ENCODE peak calls at places on chromosomes 5 and 9, in ten cellular contexts. One of them, this sample, is unnamed.

GRCh38 chr5:107402881-107403280 is 267.9 kb downstream of the EFNA5 start:
- DNase-seq in stomach: no peak
- DNase-seq in adrenal gland: no peak
- DNase-seq in activated CD8-positive, alpha-beta T cell treated with anti-CD3 and anti-CD28 coated beads for 36 hours: no peak
- DNase-seq in cardiac fibroblast: no peak
- DNase-seq in heart left ventricle: no peak
- DNase-seq in fibroblast of the aortic adventitia: no peak
- DNase-seq in tibial nerve: peak
- DNase-seq in IMR-90: no peak
- DNase-seq in upper lobe of right lung: no peak
- DNase-seq in this sample: no peak

GRCh38 chr5:37043693-37044092 is 167.1 kb downstream of the NIPBL start:
- DNase-seq in heart left ventricle: no peak
- DNase-seq in upper lobe of right lung: no peak
- DNase-seq in stomach: no peak
- DNase-seq in tibial nerve: no peak
- DNase-seq in cardiac fibroblast: peak
- DNase-seq in activated CD8-positive, alpha-beta T cell treated with anti-CD3 and anti-CD28 coated beads for 36 hours: no peak
- DNase-seq in IMR-90: no peak
- DNase-seq in adrenal gland: no peak
- DNase-seq in fibroblast of the aortic adventitia: no peak
- DNase-seq in this sample: no peak

GRCh38 chr5:142644640-142645361 is 41.1 kb downstream of the FGF1 start:
- DNase-seq in adrenal gland: no peak
- DNase-seq in fibroblast of the aortic adventitia: peak
- DNase-seq in tibial nerve: no peak
- DNase-seq in stomach: no peak
- DNase-seq in activated CD8-positive, alpha-beta T cell treated with anti-CD3 and anti-CD28 coated beads for 36 hours: no peak
- DNase-seq in upper lobe of right lung: no peak
- DNase-seq in heart left ventricle: no peak
- DNase-seq in cardiac fibroblast: peak
- DNase-seq in IMR-90: peak
- DNase-seq in this sample: no peak

GRCh38 chr9:21684831-21685362 is 117.5 kb upstream of the MTAP start:
- DNase-seq in stomach: peak
- DNase-seq in adrenal gland: no peak
- DNase-seq in heart left ventricle: no peak
- DNase-seq in activated CD8-positive, alpha-beta T cell treated with anti-CD3 and anti-CD28 coated beads for 36 hours: peak
- DNase-seq in fibroblast of the aortic adventitia: peak
- DNase-seq in tibial nerve: no peak
- DNase-seq in upper lobe of right lung: no peak
- DNase-seq in IMR-90: peak
- DNase-seq in cardiac fibroblast: peak
- DNase-seq in this sample: no peak

GRCh38 chr9:130117816-130118632 is 54.2 kb upstream of the NCS1 start:
- DNase-seq in fibroblast of the aortic adventitia: peak
- DNase-seq in stomach: no peak
- DNase-seq in adrenal gland: peak
- DNase-seq in heart left ventricle: no peak
- DNase-seq in activated CD8-positive, alpha-beta T cell treated with anti-CD3 and anti-CD28 coated beads for 36 hours: no peak
- DNase-seq in IMR-90: peak
- DNase-seq in tibial nerve: no peak
- DNase-seq in upper lobe of right lung: no peak
- DNase-seq in cardiac fibroblast: peak
- DNase-seq in this sample: no peak

GRCh38 chr5:19886123-19886921 is 101.7 kb downstream of the CDH18 start:
- DNase-seq in cardiac fibroblast: peak
- DNase-seq in stomach: no peak
- DNase-seq in IMR-90: peak
- DNase-seq in fibroblast of the aortic adventitia: peak
- DNase-seq in adrenal gland: no peak
- DNase-seq in heart left ventricle: no peak
- DNase-seq in upper lobe of right lung: no peak
- DNase-seq in activated CD8-positive, alpha-beta T cell treated with anti-CD3 and anti-CD28 coated beads for 36 hours: no peak
- DNase-seq in tibial nerve: no peak
- DNase-seq in this sample: no peak

GRCh38 chr9:3181049-3181953 is 337.4 kb upstream of the PUM3 start:
- DNase-seq in tibial nerve: no peak
- DNase-seq in heart left ventricle: no peak
- DNase-seq in fibroblast of the aortic adventitia: peak
- DNase-seq in IMR-90: no peak
- DNase-seq in adrenal gland: peak
- DNase-seq in cardiac fibroblast: peak
- DNase-seq in upper lobe of right lung: peak
- DNase-seq in activated CD8-positive, alpha-beta T cell treated with anti-CD3 and anti-CD28 coated beads for 36 hours: peak
- DNase-seq in stomach: peak
- DNase-seq in this sample: no peak

GRCh38 chr5:157523976-157524375 is 51.6 kb downstream of the ADAM19 start:
- DNase-seq in activated CD8-positive, alpha-beta T cell treated with anti-CD3 and anti-CD28 coated beads for 36 hours: no peak
- DNase-seq in heart left ventricle: no peak
- DNase-seq in upper lobe of right lung: no peak
- DNase-seq in cardiac fibroblast: no peak
- DNase-seq in adrenal gland: no peak
- DNase-seq in IMR-90: no peak
- DNase-seq in stomach: no peak
- DNase-seq in fibroblast of the aortic adventitia: peak
- DNase-seq in tibial nerve: no peak
- DNase-seq in this sample: no peak

GRCh38 chr9:34179528-34180138 is 790 bp downstream of the UBAP1 start:
- DNase-seq in adrenal gland: no peak
- DNase-seq in stomach: peak
- DNase-seq in upper lobe of right lung: peak
- DNase-seq in tibial nerve: no peak
- DNase-seq in activated CD8-positive, alpha-beta T cell treated with anti-CD3 and anti-CD28 coated beads for 36 hours: peak
- DNase-seq in heart left ventricle: no peak
- DNase-seq in cardiac fibroblast: peak
- DNase-seq in IMR-90: peak
- DNase-seq in fibroblast of the aortic adventitia: peak
- DNase-seq in this sample: no peak

GRCh38 chr5:40599676-40600075 is 80.0 kb upstream of the PTGER4 start:
- DNase-seq in cardiac fibroblast: no peak
- DNase-seq in activated CD8-positive, alpha-beta T cell treated with anti-CD3 and anti-CD28 coated beads for 36 hours: no peak
- DNase-seq in adrenal gland: no peak
- DNase-seq in tibial nerve: no peak
- DNase-seq in fibroblast of the aortic adventitia: no peak
- DNase-seq in heart left ventricle: no peak
- DNase-seq in IMR-90: no peak
- DNase-seq in upper lobe of right lung: no peak
- DNase-seq in stomach: no peak
- DNase-seq in this sample: no peak

GRCh38 chr5:71865202-71865601 is 146.1 kb downstream of the CARTPT start:
- DNase-seq in fibroblast of the aortic adventitia: peak
- DNase-seq in stomach: no peak
- DNase-seq in activated CD8-positive, alpha-beta T cell treated with anti-CD3 and anti-CD28 coated beads for 36 hours: no peak
- DNase-seq in heart left ventricle: no peak
- DNase-seq in adrenal gland: no peak
- DNase-seq in IMR-90: peak
- DNase-seq in upper lobe of right lung: no peak
- DNase-seq in cardiac fibroblast: peak
- DNase-seq in tibial nerve: no peak
- DNase-seq in this sample: no peak

GRCh38 chr9:70954126-70954525 is 167.3 kb downstream of the TRPM3 start:
- DNase-seq in IMR-90: peak
- DNase-seq in stomach: no peak
- DNase-seq in activated CD8-positive, alpha-beta T cell treated with anti-CD3 and anti-CD28 coated beads for 36 hours: no peak
- DNase-seq in upper lobe of right lung: no peak
- DNase-seq in adrenal gland: no peak
- DNase-seq in cardiac fibroblast: peak
- DNase-seq in heart left ventricle: no peak
- DNase-seq in tibial nerve: no peak
- DNase-seq in fibroblast of the aortic adventitia: peak
- DNase-seq in this sample: no peak

GRCh38 chr5:133384903-133385302 is 227.4 kb downstream of the FSTL4 start:
- DNase-seq in adrenal gland: no peak
- DNase-seq in activated CD8-positive, alpha-beta T cell treated with anti-CD3 and anti-CD28 coated beads for 36 hours: no peak
- DNase-seq in IMR-90: no peak
- DNase-seq in cardiac fibroblast: no peak
- DNase-seq in upper lobe of right lung: no peak
- DNase-seq in fibroblast of the aortic adventitia: no peak
- DNase-seq in heart left ventricle: no peak
- DNase-seq in stomach: no peak
- DNase-seq in tibial nerve: no peak
- DNase-seq in this sample: no peak

GRCh38 chr9:4299006-4299795 is 667 bp downstream of the GLIS3 start:
- DNase-seq in upper lobe of right lung: peak
- DNase-seq in heart left ventricle: peak
- DNase-seq in activated CD8-positive, alpha-beta T cell treated with anti-CD3 and anti-CD28 coated beads for 36 hours: peak
- DNase-seq in stomach: peak
- DNase-seq in cardiac fibroblast: peak
- DNase-seq in tibial nerve: no peak
- DNase-seq in adrenal gland: peak
- DNase-seq in IMR-90: peak
- DNase-seq in fibroblast of the aortic adventitia: peak
- DNase-seq in this sample: peak

GRCh38 chr9:35660966-35661413 is 2.9 kb downstream of the CCDC107 start:
- DNase-seq in cardiac fibroblast: peak
- DNase-seq in upper lobe of right lung: no peak
- DNase-seq in adrenal gland: no peak
- DNase-seq in heart left ventricle: no peak
- DNase-seq in IMR-90: peak
- DNase-seq in stomach: peak
- DNase-seq in fibroblast of the aortic adventitia: peak
- DNase-seq in tibial nerve: no peak
- DNase-seq in activated CD8-positive, alpha-beta T cell treated with anti-CD3 and anti-CD28 coated beads for 36 hours: no peak
- DNase-seq in this sample: no peak

GRCh38 chr5:15249152-15249551 is 250.8 kb upstream of the FBXL7 start:
- DNase-seq in cardiac fibroblast: peak
- DNase-seq in heart left ventricle: no peak
- DNase-seq in IMR-90: peak
- DNase-seq in tibial nerve: no peak
- DNase-seq in fibroblast of the aortic adventitia: peak
- DNase-seq in activated CD8-positive, alpha-beta T cell treated with anti-CD3 and anti-CD28 coated beads for 36 hours: no peak
- DNase-seq in stomach: no peak
- DNase-seq in upper lobe of right lung: no peak
- DNase-seq in adrenal gland: no peak
- DNase-seq in this sample: no peak

GRCh38 chr9:29422445-29422844 is 1849.2 kb upstream of the C9orf72 start:
- DNase-seq in activated CD8-positive, alpha-beta T cell treated with anti-CD3 and anti-CD28 coated beads for 36 hours: no peak
- DNase-seq in tibial nerve: no peak
- DNase-seq in stomach: no peak
- DNase-seq in heart left ventricle: no peak
- DNase-seq in upper lobe of right lung: no peak
- DNase-seq in fibroblast of the aortic adventitia: no peak
- DNase-seq in adrenal gland: no peak
- DNase-seq in IMR-90: no peak
- DNase-seq in cardiac fibroblast: no peak
- DNase-seq in this sample: no peak

GRCh38 chr9:114583776-114584175 is 3.8 kb upstream of the ATP6V1G1 start:
- DNase-seq in stomach: no peak
- DNase-seq in fibroblast of the aortic adventitia: no peak
- DNase-seq in heart left ventricle: no peak
- DNase-seq in adrenal gland: no peak
- DNase-seq in tibial nerve: no peak
- DNase-seq in cardiac fibroblast: no peak
- DNase-seq in upper lobe of right lung: no peak
- DNase-seq in IMR-90: no peak
- DNase-seq in activated CD8-positive, alpha-beta T cell treated with anti-CD3 and anti-CD28 coated beads for 36 hours: no peak
- DNase-seq in this sample: no peak

GRCh38 chr9:127968046-127968445 is 12.7 kb downstream of the EEIG1 start:
- DNase-seq in heart left ventricle: peak
- DNase-seq in upper lobe of right lung: no peak
- DNase-seq in cardiac fibroblast: peak
- DNase-seq in stomach: peak
- DNase-seq in fibroblast of the aortic adventitia: peak
- DNase-seq in adrenal gland: peak
- DNase-seq in tibial nerve: no peak
- DNase-seq in activated CD8-positive, alpha-beta T cell treated with anti-CD3 and anti-CD28 coated beads for 36 hours: peak
- DNase-seq in IMR-90: peak
- DNase-seq in this sample: peak
- TF ChIP-seq CTCF in heart left ventricle: no peak
- TF ChIP-seq CTCF in upper lobe of right lung: no peak
- TF ChIP-seq CTCF in cardiac fibroblast: peak
- TF ChIP-seq CTCF in stomach: no peak
- TF ChIP-seq CTCF in fibroblast of the aortic adventitia: no peak
- TF ChIP-seq CTCF in adrenal gland: no peak
- TF ChIP-seq CTCF in tibial nerve: no peak
- TF ChIP-seq CTCF in activated CD8-positive, alpha-beta T cell treated with anti-CD3 and anti-CD28 coated beads for 36 hours: no peak
- TF ChIP-seq CTCF in IMR-90: peak
- TF ChIP-seq CTCF in this sample: no peak

DNA sequence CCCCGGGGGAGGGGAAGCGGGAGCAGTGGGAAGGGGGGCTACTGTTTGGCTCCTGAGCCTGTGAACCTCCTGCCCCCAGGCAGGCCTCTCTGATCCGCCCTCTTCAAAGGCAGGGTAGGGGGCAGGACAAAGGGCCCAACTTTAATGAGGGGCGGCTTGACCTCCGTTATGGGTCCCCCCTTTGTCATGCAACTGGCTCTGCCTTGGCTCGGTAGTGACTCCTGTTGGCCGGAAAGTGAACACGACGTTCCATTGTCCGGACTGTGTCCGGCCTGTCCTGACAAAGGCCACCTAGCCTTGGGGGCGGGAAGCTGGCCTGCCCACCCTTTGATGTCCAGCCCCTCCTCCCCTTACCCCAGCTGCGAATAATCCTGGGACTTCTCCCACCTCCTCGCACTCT is 1.3 kb downstream of the CDX1 start:
- DNase-seq in activated CD8-positive, alpha-beta T cell treated with anti-CD3 and anti-CD28 coated beads for 36 hours: no peak
- DNase-seq in stomach: no peak
- DNase-seq in cardiac fibroblast: no peak
- DNase-seq in upper lobe of right lung: no peak
- DNase-seq in tibial nerve: no peak
- DNase-seq in adrenal gland: no peak
- DNase-seq in IMR-90: no peak
- DNase-seq in fibroblast of the aortic adventitia: no peak
- DNase-seq in heart left ventricle: no peak
- DNase-seq in this sample: no peak
- TF ChIP-seq CTCF in activated CD8-positive, alpha-beta T cell treated with anti-CD3 and anti-CD28 coated beads for 36 hours: no peak
- TF ChIP-seq CTCF in stomach: no peak
- TF ChIP-seq CTCF in cardiac fibroblast: peak
- TF ChIP-seq CTCF in upper lobe of right lung: no peak
- TF ChIP-seq CTCF in tibial nerve: no peak
- TF ChIP-seq CTCF in adrenal gland: no peak
- TF ChIP-seq CTCF in IMR-90: peak
- TF ChIP-seq CTCF in fibroblast of the aortic adventitia: peak
- TF ChIP-seq CTCF in heart left ventricle: no peak
- TF ChIP-seq CTCF in this sample: no peak

GRCh38 chr9:6921335-6921734 is 163.6 kb downstream of the KDM4C start:
- DNase-seq in IMR-90: no peak
- DNase-seq in fibroblast of the aortic adventitia: no peak
- DNase-seq in upper lobe of right lung: no peak
- DNase-seq in tibial nerve: no peak
- DNase-seq in adrenal gland: no peak
- DNase-seq in cardiac fibroblast: no peak
- DNase-seq in stomach: no peak
- DNase-seq in activated CD8-positive, alpha-beta T cell treated with anti-CD3 and anti-CD28 coated beads for 36 hours: no peak
- DNase-seq in heart left ventricle: no peak
- DNase-seq in this sample: no peak
- TF ChIP-seq CTCF in IMR-90: no peak
- TF ChIP-seq CTCF in fibroblast of the aortic adventitia: no peak
- TF ChIP-seq CTCF in upper lobe of right lung: no peak
- TF ChIP-seq CTCF in tibial nerve: no peak
- TF ChIP-seq CTCF in adrenal gland: no peak
- TF ChIP-seq CTCF in cardiac fibroblast: no peak
- TF ChIP-seq CTCF in stomach: no peak
- TF ChIP-seq CTCF in activated CD8-positive, alpha-beta T cell treated with anti-CD3 and anti-CD28 coated beads for 36 hours: no peak
- TF ChIP-seq CTCF in heart left ventricle: no peak
- TF ChIP-seq CTCF in this sample: no peak

DNA sequence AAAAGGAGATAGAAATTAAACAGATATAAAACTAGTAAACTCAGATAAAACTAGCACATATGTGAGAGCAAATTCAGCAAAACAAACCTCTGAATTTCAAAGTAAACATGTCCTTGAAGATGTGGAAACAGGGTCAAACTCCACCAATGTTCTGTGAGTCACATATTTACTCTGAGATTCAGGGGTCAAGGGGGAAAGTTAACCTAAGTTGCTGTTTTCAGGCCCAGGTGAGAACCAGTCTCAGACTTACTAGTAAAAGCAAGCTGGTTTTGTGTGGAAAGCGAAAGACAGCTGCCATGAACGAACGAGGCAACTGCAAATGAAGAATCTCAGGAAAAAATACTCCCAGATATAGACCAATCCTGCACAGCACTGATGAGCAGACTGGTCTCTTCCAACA is 29.0 kb downstream of the PSMB7 start:
- DNase-seq in tibial nerve: no peak
- DNase-seq in IMR-90: peak
- DNase-seq in fibroblast of the aortic adventitia: no peak
- DNase-seq in upper lobe of right lung: no peak
- DNase-seq in heart left ventricle: no peak
- DNase-seq in stomach: no peak
- DNase-seq in cardiac fibroblast: no peak
- DNase-seq in adrenal gland: no peak
- DNase-seq in activated CD8-positive, alpha-beta T cell treated with anti-CD3 and anti-CD28 coated beads for 36 hours: no peak
- DNase-seq in this sample: no peak
- TF ChIP-seq CTCF in tibial nerve: no peak
- TF ChIP-seq CTCF in IMR-90: no peak
- TF ChIP-seq CTCF in fibroblast of the aortic adventitia: no peak
- TF ChIP-seq CTCF in upper lobe of right lung: no peak
- TF ChIP-seq CTCF in heart left ventricle: no peak
- TF ChIP-seq CTCF in stomach: no peak
- TF ChIP-seq CTCF in cardiac fibroblast: no peak
- TF ChIP-seq CTCF in adrenal gland: no peak
- TF ChIP-seq CTCF in activated CD8-positive, alpha-beta T cell treated with anti-CD3 and anti-CD28 coated beads for 36 hours: no peak
- TF ChIP-seq CTCF in this sample: no peak